ENCODE peak calls at places on chromosomes 4 and X, in eight cellular contexts. Q is neural progenitor cell, S is hepatocyte, T is SK-N-SH, M is MM.1S, I is HCT116, L is PC-3, U is GM23338. W is an unnamed sample.

GRCh38 chr4:38132843-38133662 is 172.9 kb downstream of the PTTG2 start:
- DNase-seq in Q (no peak), S (peak; percentile 71), T (no peak), M (peak; percentile 74), I (no peak), L (no peak), U (no peak), W (no peak)

GRCh38 chrX:152640039-152640818 is 2.5 kb downstream of the GABRQ start:
- DNase-seq in Q (no peak), S (peak; percentile 31), T (no peak), M (no peak), I (no peak), L (peak; percentile 40), U (peak; percentile 10), W (no peak)

GRCh38 chr4:122552898-122553297 is 68.0 kb downstream of the IL21 start:
- DNase-seq in Q (no peak), S (no peak), T (no peak), M (no peak), I (no peak), L (no peak), U (no peak), W (no peak)

GRCh38 chr4:121951570-121952110 is at the start of gene TRPC3:
- DNase-seq in Q (peak; percentile 67), S (peak; percentile 47), T (peak; percentile 69), M (no peak), I (no peak), L (no peak), U (peak; percentile 52), W (peak; percentile 5)

GRCh38 chr4:5206391-5206790 is 155.1 kb downstream of the STK32B start:
- DNase-seq in Q (no peak), S (no peak), T (no peak), M (no peak), I (peak; percentile 49), L (peak; percentile 69), U (no peak), W (no peak)

GRCh38 chr4:180557348-180557747 is 1685.9 kb upstream of the TENM3 start:
- DNase-seq in Q (no peak), S (no peak), T (peak; percentile 15), M (peak; percentile 24), I (peak; percentile 15), L (peak; percentile 7), U (peak; percentile 37), W (peak; percentile 2)

GRCh38 chr4:13347517-13348125 is 136.5 kb downstream of the RAB28 start:
- DNase-seq in Q (no peak), S (no peak), T (no peak), M (no peak), I (no peak), L (peak; percentile 41), U (no peak), W (no peak)

GRCh38 chr4:159787901-159788300 is 685.0 kb downstream of the RAPGEF2 start:
- DNase-seq in Q (no peak), S (no peak), T (no peak), M (no peak), I (no peak), L (peak; percentile 50), U (no peak), W (no peak)

GRCh38 chr4:108018038-108018883 is 28.6 kb downstream of the HADH start:
- DNase-seq in Q (peak; percentile 81), S (peak; percentile 87), T (peak; percentile 72), M (peak; percentile 81), I (peak; percentile 55), L (peak; percentile 78), U (peak; percentile 88), W (peak; percentile 80)

GRCh38 chrX:40908026-40908425 is 172.7 kb upstream of the MED14 start:
- DNase-seq in Q (no peak), S (no peak), T (no peak), M (no peak), I (no peak), L (peak; percentile 27), U (no peak), W (no peak)

GRCh38 chrX:70029790-70030189 is 19.9 kb downstream of the AWAT2 start:
- DNase-seq in Q (no peak), S (no peak), T (no peak), M (no peak), I (no peak), L (no peak), U (no peak), W (no peak)

GRCh38 chrX:101206471-101206870 is 13.1 kb upstream of the DRP2 start:
- DNase-seq in Q (peak; percentile 9), S (peak; percentile 24), T (peak; percentile 58), M (peak; percentile 11), I (peak; percentile 13), L (peak; percentile 58), U (peak; percentile 52), W (peak; percentile 59)

GRCh38 chr4:150482581-150482980 is 99.4 kb upstream of the MAB21L2 start:
- DNase-seq in Q (no peak), S (no peak), T (no peak), M (no peak), I (no peak), L (no peak), U (no peak), W (no peak)

GRCh38 chr4:48944659-48945290 is 38.2 kb upstream of the OCIAD2 start:
- DNase-seq in Q (peak; percentile 48), S (no peak), T (peak; percentile 16), M (peak; percentile 56), I (no peak), L (peak; percentile 30), U (peak; percentile 78), W (peak; percentile 37)

GRCh38 chr4:174177536-174177935 is 105.9 kb downstream of the FBXO8 start:
- DNase-seq in Q (no peak), S (peak; percentile 16), T (no peak), M (no peak), I (no peak), L (no peak), U (no peak), W (no peak)

GRCh38 chr4:3201718-3202702 is 46.9 kb upstream of the MSANTD1 start:
- DNase-seq in Q (no peak), S (no peak), T (no peak), M (no peak), I (no peak), L (no peak), U (no peak), W (peak; percentile 61)

GRCh38 chr4:109559625-109559982 is 442 bp upstream of the MCUB start:
- DNase-seq in Q (no peak), S (no peak), T (peak; percentile 70), M (no peak), I (no peak), L (no peak), U (peak; percentile 75), W (peak; percentile 33)

GRCh38 chr4:35934370-35934981 is 309.8 kb downstream of the ARAP2 start:
- DNase-seq in Q (peak; percentile 21), S (peak; percentile 63), T (peak; percentile 3), M (peak; percentile 39), I (peak; percentile 12), L (peak; percentile 65), U (peak; percentile 65), W (peak; percentile 32)

GRCh38 chr4:140158234-140159030 is 4.4 kb upstream of the MAML3 start:
- DNase-seq in Q (no peak), S (no peak), T (peak; percentile 46), M (no peak), I (no peak), L (peak; percentile 26), U (no peak), W (peak; percentile 13)

GRCh38 chr4:8224596-8225289 is 25.7 kb downstream of the SH3TC1 start:
- DNase-seq in Q (no peak), S (no peak), T (no peak), M (no peak), I (no peak), L (no peak), U (no peak), W (no peak)

GRCh38 chrX:19839770-19840254 is 47.6 kb downstream of the SH3KBP1 start:
- DNase-seq in Q (no peak), S (no peak), T (no peak), M (peak; percentile 68), I (peak; percentile 72), L (peak; percentile 72), U (no peak), W (peak; percentile 74)

GRCh38 chr4:95108883-95109421 is 351.2 kb downstream of the BMPR1B start:
- DNase-seq in Q (no peak), S (no peak), T (no peak), M (no peak), I (no peak), L (no peak), U (no peak), W (no peak)

GRCh38 chr4:37392540-37393255 is 148.2 kb downstream of the NWD2 start:
- DNase-seq in Q (peak; percentile 5), S (peak; percentile 16), T (no peak), M (no peak), I (peak; percentile 23), L (peak; percentile 57), U (peak; percentile 17), W (no peak)

GRCh38 chrX:104318330-104319009 is 63.7 kb upstream of the ESX1 start:
- DNase-seq in Q (peak; percentile 31), S (peak; percentile 48), T (no peak), M (no peak), I (peak; percentile 43), L (peak; percentile 96), U (peak; percentile 3), W (no peak)

GRCh38 chrX:148874621-148875020 is 374.2 kb downstream of the AFF2 start:
- DNase-seq in Q (no peak), S (no peak), T (no peak), M (no peak), I (no peak), L (no peak), U (no peak), W (no peak)

GRCh38 chr4:113223001-113223400 is 173.5 kb downstream of the ANK2 start:
- DNase-seq in Q (no peak), S (no peak), T (no peak), M (no peak), I (no peak), L (no peak), U (no peak), W (no peak)

GRCh38 chr4:113222431-113222979 is 173.1 kb downstream of the ANK2 start:
- DNase-seq in Q (peak; percentile 5), S (no peak), T (no peak), M (no peak), I (no peak), L (peak; percentile 27), U (peak; percentile 33), W (no peak)

GRCh38 chr4:113222006-113222405 is 172.6 kb downstream of the ANK2 start:
- DNase-seq in Q (no peak), S (no peak), T (no peak), M (no peak), I (no peak), L (no peak), U (no peak), W (no peak)
- TF ChIP-seq EZH2phosphoT487 in Q (no peak), S (no peak), T (no peak), M (no peak), I (no peak), L (no peak), U (no peak), W (no peak)

GRCh38 chrX:2696698-2697215 is 5.7 kb downstream of the CD99 start:
- DNase-seq in Q (no peak), S (no peak), T (no peak), M (no peak), I (no peak), L (peak; percentile 90), U (no peak), W (peak; percentile 38)
- H3K4me3 ChIP-seq in Q (no peak overlapping the region), S (no peak overlapping the region), T (no peak overlapping the region), M (no peak overlapping the region), I (no peak overlapping the region), L (peak overlapping the region; percentile 47), U (no peak overlapping the region), W (peak overlapping the region; percentile 38)

GRCh38 chr4:63717384-63717783 is 691.9 kb downstream of the TECRL start:
- DNase-seq in Q (peak; percentile 41), S (peak; percentile 40), T (peak; percentile 3), M (peak; percentile 35), I (no peak), L (peak; percentile 82), U (peak; percentile 46), W (no peak)
- TF ChIP-seq CTCF in Q (peak; percentile 70), S (peak; percentile 63), T (peak; percentile 53), M (peak; percentile 44), I (peak; percentile 9), L (peak; percentile 85), U (peak; percentile 64), W (peak; percentile 48)

GRCh38 chr4:156584100-156584499 is 387.5 kb downstream of the PDGFC start:
- DNase-seq in Q (no peak), S (no peak), T (no peak), M (no peak), I (no peak), L (peak; percentile 76), U (no peak), W (no peak)
- TF ChIP-seq EZH2phosphoT487 in Q (no peak), S (no peak), T (no peak), M (no peak), I (no peak), L (no peak), U (no peak), W (no peak)